ENCODE peak calls at places on chromosomes 4 and X, in eight cellular contexts. One of them, this sample, is unnamed.

GRCh38 chr4:153418114-153418513 is 48.0 kb upstream of the TMEM131L start:
- DNase-seq in transverse colon: no peak
- DNase-seq in A549: no peak
- DNase-seq in SJCRH30: no peak
- DNase-seq in neuronal stem cell: no peak
- DNase-seq in mammary epithelial cell: no peak
- DNase-seq in left lung: no peak
- DNase-seq in upper lobe of left lung: no peak
- DNase-seq in this sample: no peak

GRCh38 chr4:158181906-158182305 is 9.1 kb upstream of the GASK1B start:
- DNase-seq in mammary epithelial cell: no peak
- DNase-seq in A549: no peak
- DNase-seq in neuronal stem cell: no peak
- DNase-seq in SJCRH30: no peak
- DNase-seq in left lung: no peak
- DNase-seq in upper lobe of left lung: no peak
- DNase-seq in transverse colon: no peak
- DNase-seq in this sample: no peak

GRCh38 chr4:17490575-17491059 is 21.3 kb downstream of the QDPR start:
- DNase-seq in transverse colon: no peak
- DNase-seq in neuronal stem cell: no peak
- DNase-seq in upper lobe of left lung: no peak
- DNase-seq in A549: no peak
- DNase-seq in mammary epithelial cell: no peak
- DNase-seq in SJCRH30: peak
- DNase-seq in left lung: no peak
- DNase-seq in this sample: peak

GRCh38 chr4:121824171-121824527 is 466 bp upstream of the CCNA2 start:
- DNase-seq in transverse colon: no peak
- DNase-seq in neuronal stem cell: no peak
- DNase-seq in mammary epithelial cell: no peak
- DNase-seq in left lung: no peak
- DNase-seq in upper lobe of left lung: no peak
- DNase-seq in A549: no peak
- DNase-seq in SJCRH30: no peak
- DNase-seq in this sample: no peak

GRCh38 chr4:119110121-119110520 is 25.5 kb upstream of the MYOZ2 start:
- DNase-seq in left lung: no peak
- DNase-seq in mammary epithelial cell: no peak
- DNase-seq in upper lobe of left lung: no peak
- DNase-seq in transverse colon: no peak
- DNase-seq in SJCRH30: no peak
- DNase-seq in A549: no peak
- DNase-seq in neuronal stem cell: no peak
- DNase-seq in this sample: no peak

GRCh38 chr4:175051974-175052373 is 133.8 kb downstream of the ADAM29 start:
- DNase-seq in SJCRH30: no peak
- DNase-seq in transverse colon: no peak
- DNase-seq in A549: no peak
- DNase-seq in neuronal stem cell: no peak
- DNase-seq in upper lobe of left lung: no peak
- DNase-seq in left lung: no peak
- DNase-seq in mammary epithelial cell: no peak
- DNase-seq in this sample: no peak

GRCh38 chr4:4994312-4995097 is 24.8 kb downstream of the CYTL1 start:
- DNase-seq in SJCRH30: no peak
- DNase-seq in upper lobe of left lung: no peak
- DNase-seq in A549: no peak
- DNase-seq in transverse colon: no peak
- DNase-seq in neuronal stem cell: no peak
- DNase-seq in mammary epithelial cell: no peak
- DNase-seq in left lung: no peak
- DNase-seq in this sample: no peak

GRCh38 chrX:101823236-101823635 is 108.6 kb downstream of the ZMAT1 start:
- DNase-seq in mammary epithelial cell: no peak
- DNase-seq in transverse colon: no peak
- DNase-seq in A549: no peak
- DNase-seq in left lung: no peak
- DNase-seq in upper lobe of left lung: no peak
- DNase-seq in neuronal stem cell: no peak
- DNase-seq in SJCRH30: no peak
- DNase-seq in this sample: no peak

GRCh38 chr4:127708985-127709384 is 21.2 kb upstream of the SLC25A31 start:
- DNase-seq in neuronal stem cell: no peak
- DNase-seq in A549: peak
- DNase-seq in SJCRH30: no peak
- DNase-seq in upper lobe of left lung: peak
- DNase-seq in left lung: no peak
- DNase-seq in mammary epithelial cell: peak
- DNase-seq in transverse colon: no peak
- DNase-seq in this sample: no peak

GRCh38 chr4:80173387-80173786 is 23.9 kb upstream of the PRDM8 start:
- DNase-seq in neuronal stem cell: no peak
- DNase-seq in A549: no peak
- DNase-seq in transverse colon: no peak
- DNase-seq in SJCRH30: no peak
- DNase-seq in upper lobe of left lung: no peak
- DNase-seq in left lung: no peak
- DNase-seq in mammary epithelial cell: peak
- DNase-seq in this sample: no peak

GRCh38 chr4:41160856-41161255 is 53.5 kb downstream of the APBB2 start:
- DNase-seq in mammary epithelial cell: no peak
- DNase-seq in neuronal stem cell: no peak
- DNase-seq in SJCRH30: peak
- DNase-seq in A549: no peak
- DNase-seq in left lung: no peak
- DNase-seq in transverse colon: no peak
- DNase-seq in upper lobe of left lung: no peak
- DNase-seq in this sample: no peak

GRCh38 chr4:99383833-99384392 is 31.4 kb upstream of the ADH1C start:
- DNase-seq in mammary epithelial cell: no peak
- DNase-seq in neuronal stem cell: no peak
- DNase-seq in A549: no peak
- DNase-seq in upper lobe of left lung: no peak
- DNase-seq in SJCRH30: no peak
- DNase-seq in transverse colon: no peak
- DNase-seq in left lung: no peak
- DNase-seq in this sample: no peak

GRCh38 chrX:16479206-16479869 is 170.6 kb upstream of the S100G start:
- DNase-seq in mammary epithelial cell: peak
- DNase-seq in left lung: no peak
- DNase-seq in upper lobe of left lung: no peak
- DNase-seq in transverse colon: no peak
- DNase-seq in neuronal stem cell: no peak
- DNase-seq in SJCRH30: no peak
- DNase-seq in A549: no peak
- DNase-seq in this sample: no peak

GRCh38 chr4:53477666-53478065 is 100.2 kb downstream of the FIP1L1 start:
- DNase-seq in SJCRH30: no peak
- DNase-seq in left lung: no peak
- DNase-seq in transverse colon: no peak
- DNase-seq in neuronal stem cell: no peak
- DNase-seq in A549: no peak
- DNase-seq in upper lobe of left lung: no peak
- DNase-seq in mammary epithelial cell: no peak
- DNase-seq in this sample: no peak

GRCh38 chrX:76454456-76454927 is 27.0 kb downstream of the MAGEE1 start:
- DNase-seq in neuronal stem cell: no peak
- DNase-seq in A549: no peak
- DNase-seq in left lung: no peak
- DNase-seq in SJCRH30: peak
- DNase-seq in transverse colon: no peak
- DNase-seq in upper lobe of left lung: no peak
- DNase-seq in mammary epithelial cell: peak
- DNase-seq in this sample: peak

DNA sequence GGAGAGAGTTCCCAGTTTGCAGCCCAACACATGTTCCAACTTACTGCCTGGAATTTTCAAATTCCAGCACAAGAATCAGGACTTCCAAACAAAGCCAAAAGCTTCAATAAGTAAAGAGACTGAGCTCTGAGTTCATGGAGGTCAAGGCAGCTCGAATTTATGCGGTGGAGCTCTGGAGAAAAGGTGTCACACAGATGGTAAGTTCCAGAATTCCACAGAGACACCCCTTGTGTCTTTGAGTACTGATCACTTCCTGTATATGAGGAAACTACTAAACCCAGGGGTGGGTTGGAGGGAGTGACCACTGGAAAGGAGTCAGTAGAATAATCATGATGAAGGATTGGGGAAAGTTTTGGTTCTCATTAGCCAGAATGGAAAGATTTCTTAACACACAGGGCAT is 118.5 kb upstream of the GUCY1A1 start:
- DNase-seq in SJCRH30: no peak
- DNase-seq in mammary epithelial cell: no peak
- DNase-seq in upper lobe of left lung: no peak
- DNase-seq in transverse colon: no peak
- DNase-seq in A549: no peak
- DNase-seq in left lung: no peak
- DNase-seq in neuronal stem cell: no peak
- DNase-seq in this sample: no peak
- H3K27ac ChIP-seq in SJCRH30: no peak
- H3K27ac ChIP-seq in mammary epithelial cell: no peak
- H3K27ac ChIP-seq in upper lobe of left lung: no peak
- H3K27ac ChIP-seq in transverse colon: no peak
- H3K27ac ChIP-seq in A549: no peak
- H3K27ac ChIP-seq in left lung: no peak
- H3K27ac ChIP-seq in neuronal stem cell: no peak
- H3K27ac ChIP-seq in this sample: no peak

GRCh38 chrX:153347530-153347929 is 13.6 kb downstream of the ZNF275 start:
- DNase-seq in left lung: no peak
- DNase-seq in upper lobe of left lung: no peak
- DNase-seq in mammary epithelial cell: no peak
- DNase-seq in A549: no peak
- DNase-seq in SJCRH30: no peak
- DNase-seq in transverse colon: no peak
- DNase-seq in neuronal stem cell: no peak
- DNase-seq in this sample: no peak

GRCh38 chrX:153340111-153340510 is 6.2 kb downstream of the ZNF275 start:
- DNase-seq in mammary epithelial cell: no peak
- DNase-seq in SJCRH30: no peak
- DNase-seq in upper lobe of left lung: no peak
- DNase-seq in neuronal stem cell: no peak
- DNase-seq in left lung: no peak
- DNase-seq in transverse colon: no peak
- DNase-seq in A549: no peak
- DNase-seq in this sample: no peak

GRCh38 chrX:153339662-153340061 is 5.7 kb downstream of the ZNF275 start:
- DNase-seq in upper lobe of left lung: no peak
- DNase-seq in transverse colon: no peak
- DNase-seq in neuronal stem cell: no peak
- DNase-seq in left lung: no peak
- DNase-seq in SJCRH30: no peak
- DNase-seq in mammary epithelial cell: no peak
- DNase-seq in A549: no peak
- DNase-seq in this sample: no peak

GRCh38 chrX:153342762-153343558 is 9.0 kb downstream of the ZNF275 start:
- DNase-seq in SJCRH30: no peak
- DNase-seq in A549: no peak
- DNase-seq in mammary epithelial cell: no peak
- DNase-seq in left lung: no peak
- DNase-seq in upper lobe of left lung: no peak
- DNase-seq in transverse colon: no peak
- DNase-seq in neuronal stem cell: no peak
- DNase-seq in this sample: no peak

GRCh38 chrX:153343674-153344073 is 9.7 kb downstream of the ZNF275 start:
- DNase-seq in SJCRH30: no peak
- DNase-seq in upper lobe of left lung: no peak
- DNase-seq in mammary epithelial cell: no peak
- DNase-seq in left lung: no peak
- DNase-seq in transverse colon: no peak
- DNase-seq in A549: no peak
- DNase-seq in neuronal stem cell: no peak
- DNase-seq in this sample: no peak
- H3K27ac ChIP-seq in SJCRH30: no peak
- H3K27ac ChIP-seq in upper lobe of left lung: no peak
- H3K27ac ChIP-seq in mammary epithelial cell: no peak
- H3K27ac ChIP-seq in left lung: no peak
- H3K27ac ChIP-seq in transverse colon: no peak
- H3K27ac ChIP-seq in A549: no peak
- H3K27ac ChIP-seq in neuronal stem cell: no peak
- H3K27ac ChIP-seq in this sample: no peak

GRCh38 chr4:103264905-103265304 is 66.8 kb upstream of the CENPE start:
- DNase-seq in upper lobe of left lung: no peak
- DNase-seq in mammary epithelial cell: no peak
- DNase-seq in transverse colon: no peak
- DNase-seq in A549: no peak
- DNase-seq in left lung: no peak
- DNase-seq in SJCRH30: no peak
- DNase-seq in neuronal stem cell: no peak
- DNase-seq in this sample: no peak
- H3K27ac ChIP-seq in upper lobe of left lung: no peak
- H3K27ac ChIP-seq in mammary epithelial cell: no peak
- H3K27ac ChIP-seq in transverse colon: no peak
- H3K27ac ChIP-seq in A549: no peak
- H3K27ac ChIP-seq in left lung: no peak
- H3K27ac ChIP-seq in SJCRH30: no peak
- H3K27ac ChIP-seq in neuronal stem cell: no peak
- H3K27ac ChIP-seq in this sample: no peak

GRCh38 chr4:185730387-185730786 is 81.6 kb downstream of the SORBS2 start:
- DNase-seq in A549: no peak
- DNase-seq in left lung: no peak
- DNase-seq in upper lobe of left lung: no peak
- DNase-seq in neuronal stem cell: peak
- DNase-seq in SJCRH30: no peak
- DNase-seq in transverse colon: no peak
- DNase-seq in mammary epithelial cell: peak
- DNase-seq in this sample: no peak
- H3K27ac ChIP-seq in A549: no peak
- H3K27ac ChIP-seq in left lung: no peak
- H3K27ac ChIP-seq in upper lobe of left lung: no peak
- H3K27ac ChIP-seq in neuronal stem cell: no peak
- H3K27ac ChIP-seq in SJCRH30: no peak
- H3K27ac ChIP-seq in transverse colon: peak
- H3K27ac ChIP-seq in mammary epithelial cell: peak
- H3K27ac ChIP-seq in this sample: no peak

GRCh38 chr4:185145572-185145971 is 2.5 kb downstream of the SLC25A4 start:
- DNase-seq in upper lobe of left lung: no peak
- DNase-seq in left lung: no peak
- DNase-seq in transverse colon: no peak
- DNase-seq in A549: no peak
- DNase-seq in mammary epithelial cell: no peak
- DNase-seq in neuronal stem cell: no peak
- DNase-seq in SJCRH30: no peak
- DNase-seq in this sample: no peak
- H3K27ac ChIP-seq in upper lobe of left lung: no peak
- H3K27ac ChIP-seq in left lung: no peak
- H3K27ac ChIP-seq in transverse colon: peak
- H3K27ac ChIP-seq in A549: no peak
- H3K27ac ChIP-seq in mammary epithelial cell: no peak
- H3K27ac ChIP-seq in neuronal stem cell: no peak
- H3K27ac ChIP-seq in SJCRH30: no peak
- H3K27ac ChIP-seq in this sample: no peak

GRCh38 chrX:12843668-12844279 is 23.1 kb upstream of the TLR7 start:
- DNase-seq in SJCRH30: no peak
- DNase-seq in transverse colon: no peak
- DNase-seq in neuronal stem cell: no peak
- DNase-seq in upper lobe of left lung: no peak
- DNase-seq in mammary epithelial cell: no peak
- DNase-seq in left lung: no peak
- DNase-seq in A549: no peak
- DNase-seq in this sample: no peak
- H3K27ac ChIP-seq in SJCRH30: no peak
- H3K27ac ChIP-seq in transverse colon: no peak
- H3K27ac ChIP-seq in neuronal stem cell: no peak
- H3K27ac ChIP-seq in upper lobe of left lung: no peak
- H3K27ac ChIP-seq in mammary epithelial cell: no peak
- H3K27ac ChIP-seq in left lung: no peak
- H3K27ac ChIP-seq in A549: no peak
- H3K27ac ChIP-seq in this sample: no peak